ENCODE peak calls at places on chromosome 22, in six cellular contexts. D, O, A, U, J and H are unnamed samples.

GRCh38 chr22:36027960-36028645 is 521 bp downstream of the RBFOX2 start:
- DNase-seq in A (peak), J (peak), O (peak), U (no peak), D (peak), H (peak)

GRCh38 chr22:38881464-38881871 is 9.5 kb upstream of the CBX6 start:
- DNase-seq in O (no peak), U (no peak), D (peak), J (peak), A (peak), H (no peak)

GRCh38 chr22:20508815-20509271 is 1.4 kb downstream of the MED15 start:
- DNase-seq in O (no peak), D (no peak), U (no peak), A (no peak), J (no peak), H (no peak)

GRCh38 chr22:26502688-26503561 is 9.3 kb downstream of the TFIP11 start:
- DNase-seq in A (peak), J (no peak), U (no peak), O (peak), D (no peak), H (peak)

GRCh38 chr22:45781941-45782340 is 110.3 kb downstream of the ATXN10 start:
- DNase-seq in A (no peak), J (no peak), D (no peak), U (no peak), O (no peak), H (no peak)

GRCh38 chr22:35657571-35658312 is 9.5 kb downstream of the APOL6 start:
- DNase-seq in A (no peak), D (no peak), O (no peak), J (no peak), U (no peak), H (no peak)

GRCh38 chr22:24333301-24333700 is 62.7 kb downstream of the SPECC1L start:
- DNase-seq in A (peak), D (no peak), O (no peak), J (no peak), U (no peak), H (no peak)

GRCh38 chr22:25410849-25411248 is 153.6 kb upstream of the GRK3 start:
- DNase-seq in J (no peak), D (no peak), O (no peak), U (no peak), A (no peak), H (no peak)

GRCh38 chr22:23110190-23110921 is 31.4 kb downstream of the RSPH14 start:
- DNase-seq in J (no peak), A (no peak), O (no peak), D (no peak), U (no peak), H (no peak)

GRCh38 chr22:36536717-36537116 is 7.8 kb upstream of the EIF3D start:
- DNase-seq in J (no peak), A (no peak), D (no peak), O (no peak), U (no peak), H (no peak)

GRCh38 chr22:48098243-48098935 is 1335.9 kb downstream of the TBC1D22A start:
- DNase-seq in D (no peak), O (peak), J (no peak), A (no peak), U (no peak), H (peak)

GRCh38 chr22:47727656-47728055 is 965.2 kb downstream of the TBC1D22A start:
- DNase-seq in J (no peak), A (no peak), O (no peak), D (no peak), U (no peak), H (no peak)

GRCh38 chr22:46355369-46355995 is 20.0 kb downstream of the TRMU start:
- DNase-seq in D (no peak), J (no peak), A (peak), U (peak), O (peak), H (peak)

GRCh38 chr22:47352920-47353700 is 590.7 kb downstream of the TBC1D22A start:
- DNase-seq in U (no peak), D (no peak), A (no peak), J (peak), O (no peak), H (no peak)

GRCh38 chr22:33070600-33070999 is 12.4 kb upstream of the SYN3 start:
- DNase-seq in D (no peak), A (no peak), O (no peak), U (no peak), J (no peak), H (no peak)

GRCh38 chr22:21103633-21104032 is 57.9 kb downstream of the LRRC74B start:
- DNase-seq in D (no peak), U (no peak), O (no peak), J (no peak), A (no peak), H (no peak)

GRCh38 chr22:42560781-42561180 is 7.0 kb downstream of the SERHL2 start:
- DNase-seq in D (no peak), U (no peak), A (no peak), J (no peak), O (no peak), H (peak)

GRCh38 chr22:25554321-25555088 is 10.0 kb upstream of the GRK3 start:
- DNase-seq in J (no peak), O (no peak), A (no peak), D (no peak), U (no peak), H (no peak)

GRCh38 chr22:36455571-36456458 is 25.6 kb downstream of the TXN2 start:
- DNase-seq in U (no peak), A (no peak), J (no peak), O (no peak), D (no peak), H (no peak)

GRCh38 chr22:36562261-36562835 is 33.4 kb upstream of the EIF3D start:
- DNase-seq in U (peak), A (peak), D (no peak), J (no peak), O (no peak), H (no peak)

GRCh38 chr22:43185860-43186261 is 1.1 kb downstream of the TTLL12 start:
- DNase-seq in D (peak), U (peak), A (peak), J (no peak), O (no peak), H (no peak)

GRCh38 chr22:49935561-49935960 is 17.1 kb downstream of the CRELD2 start:
- DNase-seq in A (no peak), O (no peak), J (no peak), D (no peak), U (no peak), H (no peak)